ENCODE peak calls at places on chromosomes 1 and 21, in six cellular contexts. V is GM23248; G is CD4-positive, alpha-beta memory T cell; C is suprapubic skin; R is IMR-90; M is heart left ventricle. E is an unnamed sample.

GRCh38 chr1:94012686-94013330 is 103.6 kb upstream of the GCLM start:
- DNase-seq in G (no peak), C (no peak), R (peak), M (no peak), V (no peak), E (no peak)

GRCh38 chr1:2925923-2926322 is 95.3 kb upstream of the ACTRT2 start:
- DNase-seq in G (no peak), V (peak), M (peak), R (no peak), C (no peak), E (no peak)

GRCh38 chr1:37764888-37765441 is at the start of gene EPHA10:
- DNase-seq in G (no peak), R (no peak), V (no peak), C (no peak), M (no peak), E (no peak)

GRCh38 chr1:218521414-218522169 is 176.5 kb downstream of the TGFB2 start:
- DNase-seq in C (no peak), R (peak), V (peak), G (peak), M (peak), E (no peak)

GRCh38 chr1:168792142-168792541 is 63.1 kb upstream of the DPT start:
- DNase-seq in V (no peak), M (no peak), G (no peak), R (no peak), C (no peak), E (no peak)

GRCh38 chr1:2468041-2468472 is 8.0 kb upstream of the PLCH2 start:
- DNase-seq in R (peak), V (peak), G (peak), C (no peak), M (peak), E (peak)

GRCh38 chr21:34166468-34166867 is 93.1 kb downstream of the MRPS6 start:
- DNase-seq in R (no peak), C (no peak), V (no peak), M (no peak), G (no peak), E (no peak)

GRCh38 chr1:34370748-34371147 is 194.0 kb downstream of the C1orf94 start:
- DNase-seq in M (no peak), C (no peak), G (no peak), V (no peak), R (no peak), E (no peak)

GRCh38 chr1:183148599-183148998 is 37.5 kb upstream of the LAMC2 start:
- DNase-seq in C (no peak), M (no peak), V (peak), G (no peak), R (peak), E (no peak)

DNA sequence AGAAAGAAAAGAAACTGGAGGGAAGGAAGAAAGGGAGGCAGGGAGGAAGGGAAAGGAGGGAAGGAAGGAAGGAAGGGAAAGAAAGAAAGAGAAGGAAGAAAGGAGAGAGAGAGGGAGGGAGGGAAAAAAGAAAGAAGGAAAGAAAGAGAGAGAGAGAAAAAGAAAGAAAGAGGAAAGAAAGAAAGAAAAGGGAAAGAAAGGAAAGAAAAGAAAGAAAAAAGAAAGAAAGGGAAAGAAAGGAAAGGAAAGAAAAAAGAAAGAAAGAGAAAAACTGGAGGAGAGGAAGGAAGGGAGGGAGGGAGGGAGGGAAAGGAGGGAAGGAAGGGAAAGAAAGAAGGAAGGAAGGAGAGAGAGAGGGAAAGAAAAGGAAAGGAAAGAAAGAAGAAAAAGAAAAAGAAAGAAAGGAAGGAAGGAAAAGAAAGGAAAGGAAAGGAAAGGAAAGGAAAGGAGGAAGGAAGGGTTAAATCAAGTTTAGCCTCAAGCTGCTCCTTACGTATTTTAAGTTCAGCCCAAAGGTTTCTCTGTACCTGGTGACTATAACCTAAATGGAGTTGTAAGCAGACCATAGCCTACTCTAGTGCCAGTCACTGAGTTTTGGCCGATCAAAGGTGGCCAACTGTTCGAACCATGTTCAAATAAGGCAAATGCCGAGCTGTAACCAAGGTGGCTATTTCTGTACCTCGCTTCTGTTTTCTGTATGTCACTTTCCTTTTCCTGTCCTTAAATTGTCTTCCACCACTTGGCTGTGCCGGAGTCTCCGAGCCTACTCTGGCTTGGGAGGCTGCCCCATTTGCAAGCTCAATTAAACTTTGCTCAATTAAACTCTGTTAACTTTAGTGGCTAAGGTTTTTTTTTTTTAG is 37.8 kb upstream of the TMPRSS2 start:
- DNase-seq in C (no peak), M (no peak), R (no peak), G (no peak), V (no peak), E (no peak)
- H3K27ac ChIP-seq in C (no peak), M (no peak), R (no peak), G (no peak), V (no peak), E (no peak)

DNA sequence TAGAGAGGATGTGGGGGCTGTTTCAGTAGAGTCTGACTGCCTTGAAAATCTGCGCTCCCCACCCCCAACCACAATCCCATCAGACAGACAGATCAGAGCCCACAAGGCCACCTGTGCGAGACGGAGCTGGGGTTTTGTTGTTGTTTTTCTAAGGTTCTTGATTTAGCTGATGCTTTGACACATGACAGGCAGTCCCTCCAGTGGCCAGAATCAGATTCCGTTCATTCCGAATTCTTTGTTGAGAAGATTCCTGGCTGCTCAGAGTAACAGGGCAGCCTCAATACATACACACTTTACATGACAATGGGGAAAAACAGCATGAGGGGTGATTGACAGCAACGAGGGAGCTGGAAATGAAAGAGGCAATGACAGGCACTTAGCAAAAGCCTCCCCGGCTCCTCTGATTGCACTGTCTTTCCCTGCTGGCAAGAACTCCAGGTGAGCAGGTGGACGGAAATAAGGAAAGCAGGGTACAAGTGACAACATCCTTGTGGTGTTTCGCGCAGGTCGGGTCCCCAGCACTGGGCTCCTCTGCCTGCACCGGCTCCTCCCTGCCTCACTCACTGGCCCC is 148.8 kb downstream of the PGBD5 start:
- DNase-seq in R (no peak), V (no peak), M (no peak), G (no peak), C (peak), E (no peak)
- H3K27ac ChIP-seq in R (no peak), V (no peak), M (no peak), G (no peak), C (no peak), E (no peak)

GRCh38 chr21:45983981-45984551 is 2.5 kb downstream of the COL6A1 start:
- DNase-seq in V (peak), R (no peak), C (peak), G (no peak), M (peak), E (no peak)
- H3K27ac ChIP-seq in V (peak), R (peak), C (peak), G (no peak), M (peak), E (no peak)

DNA sequence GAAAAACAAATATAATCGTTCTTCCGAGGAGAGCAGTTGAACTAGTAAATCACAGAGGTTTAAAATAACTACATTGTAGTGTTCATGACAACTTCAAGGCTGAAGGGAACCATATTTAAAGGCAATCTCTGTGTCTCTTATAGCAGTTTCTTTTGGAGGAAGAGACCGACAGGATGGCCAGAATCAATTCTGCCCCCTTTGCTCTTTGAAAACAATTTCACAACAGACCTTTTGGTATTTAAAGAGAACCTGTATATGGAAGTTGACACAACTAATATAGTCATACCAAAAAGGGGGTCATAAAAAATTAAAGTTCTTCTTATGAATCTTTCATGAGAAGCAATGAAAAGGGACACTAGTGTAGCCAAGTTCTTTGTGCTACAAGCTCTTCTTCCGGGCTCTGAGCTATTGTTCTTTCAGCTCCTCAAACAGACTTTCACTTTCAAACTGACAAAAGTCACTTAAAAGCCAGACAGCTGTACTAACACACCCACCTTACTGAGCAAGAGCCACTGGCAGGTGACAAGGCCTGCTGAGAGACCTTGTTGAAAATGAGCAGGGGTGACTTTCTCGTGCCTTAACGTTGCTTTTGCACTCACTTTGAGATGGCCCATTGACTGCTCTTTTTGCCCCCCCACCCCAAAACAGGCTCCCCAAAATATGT is 31.0 kb downstream of the PROX1 start:
- DNase-seq in G (no peak), M (no peak), C (no peak), R (no peak), V (no peak), E (no peak)
- H3K27ac ChIP-seq in G (no peak), M (peak), C (no peak), R (no peak), V (no peak), E (no peak)

GRCh38 chr1:10553124-10553523 is 78.4 kb downstream of the PEX14 start:
- DNase-seq in R (no peak), G (no peak), V (no peak), M (no peak), C (no peak), E (no peak)

GRCh38 chr1:10559386-10559785 is 84.6 kb downstream of the PEX14 start:
- DNase-seq in M (no peak), V (no peak), C (no peak), R (no peak), G (no peak), E (no peak)

GRCh38 chr1:10557714-10558113 is 83.0 kb downstream of the PEX14 start:
- DNase-seq in G (no peak), R (no peak), C (no peak), M (no peak), V (no peak), E (no peak)

GRCh38 chr1:10555635-10556429 is 81.1 kb downstream of the PEX14 start:
- DNase-seq in C (no peak), V (no peak), M (no peak), R (no peak), G (no peak), E (no peak)

GRCh38 chr1:10556430-10557005 is 81.8 kb downstream of the PEX14 start:
- DNase-seq in V (no peak), C (no peak), M (no peak), R (no peak), G (no peak), E (no peak)
- H3K27ac ChIP-seq in V (no peak), C (no peak), M (no peak), R (no peak), G (no peak), E (no peak)

DNA sequence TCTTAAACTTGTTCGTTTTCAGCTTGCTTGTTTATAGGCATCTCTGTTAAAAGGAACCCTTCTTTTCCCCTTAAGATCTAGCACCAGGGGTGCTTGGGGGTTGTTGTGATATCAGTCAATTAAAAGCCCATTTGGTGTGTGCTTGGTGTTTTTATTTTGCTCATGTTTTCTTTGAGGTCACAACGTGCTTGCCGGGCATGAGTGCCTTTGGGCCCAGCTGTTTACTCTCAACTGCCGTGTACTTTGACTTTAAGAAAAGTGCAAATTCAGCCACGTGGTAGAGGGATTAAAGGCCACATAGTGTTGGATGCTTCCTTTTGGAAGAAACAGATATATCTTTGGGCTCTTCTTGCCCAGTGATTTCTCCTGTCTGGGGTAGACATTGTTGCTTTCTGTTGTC is 10.5 kb downstream of the ARID1A start:
- DNase-seq in V (peak), G (no peak), M (no peak), C (no peak), R (no peak), E (no peak)
- H3K27ac ChIP-seq in V (peak), G (peak), M (peak), C (peak), R (peak), E (no peak)

DNA sequence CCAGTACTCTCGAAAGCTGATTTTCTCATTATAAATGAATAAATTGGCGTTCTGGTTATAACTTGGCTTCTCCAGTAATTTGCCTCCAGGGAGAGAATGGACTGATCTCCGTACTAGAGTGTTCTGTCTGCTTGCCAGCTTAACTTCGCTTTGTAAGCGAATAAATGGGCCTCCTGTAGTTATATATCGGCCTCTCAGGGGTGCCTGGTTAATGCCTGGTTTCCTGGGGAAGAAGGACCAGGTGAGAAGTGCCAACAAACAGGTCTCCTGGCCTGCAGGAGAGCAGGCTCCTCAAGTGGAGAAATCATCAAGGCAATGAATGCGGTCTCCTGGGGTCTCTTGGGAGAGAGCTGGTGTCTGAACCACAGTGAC is 107.4 kb upstream of the SERBP1 start:
- DNase-seq in C (no peak), G (no peak), M (no peak), V (no peak), R (no peak), E (no peak)
- H3K27ac ChIP-seq in C (peak), G (no peak), M (peak), V (no peak), R (no peak), E (no peak)

GRCh38 chr1:40312238-40313205 is 4.6 kb downstream of the COL9A2 start:
- DNase-seq in M (no peak), C (no peak), R (no peak), G (no peak), V (no peak), E (no peak)
- H3K27ac ChIP-seq in M (no peak), C (no peak), R (no peak), G (no peak), V (no peak), E (no peak)